ENCODE peak calls at places on chromosome 10, in seven cellular contexts. Y is aorta, I is cardiac muscle cell, S is lower lobe of right lung, N is brain microvascular endothelial cell, D is spleen, E is HepG2. G is an unnamed sample.

GRCh38 chr10:122208616-122209430 is 62.3 kb upstream of the BTBD16 start:
- DNase-seq in E (no peak), D (no peak), Y (no peak), N (no peak), I (no peak), S (no peak), G (no peak)

GRCh38 chr10:18822156-18822555 is 162.9 kb downstream of the ARL5B start:
- DNase-seq in N (peak), S (no peak), Y (no peak), D (no peak), I (peak), E (peak), G (no peak)

GRCh38 chr10:87705339-87705738 is 45.7 kb downstream of the PAPSS2 start:
- DNase-seq in E (no peak), I (peak), N (no peak), S (no peak), Y (no peak), D (no peak), G (no peak)

GRCh38 chr10:109892885-109893284 is 30.4 kb downstream of the XPNPEP1 start:
- DNase-seq in D (no peak), I (no peak), Y (no peak), N (no peak), S (no peak), E (no peak), G (no peak)

GRCh38 chr10:118957141-118957825 is 72.2 kb upstream of the NANOS1 start:
- DNase-seq in S (no peak), I (no peak), Y (no peak), D (no peak), N (no peak), E (no peak), G (no peak)

GRCh38 chr10:22723343-22723779 is 9.0 kb upstream of the PIP4K2A start:
- DNase-seq in I (no peak), S (no peak), D (no peak), E (no peak), N (no peak), Y (no peak), G (peak)

GRCh38 chr10:131514454-131514853 is 202.9 kb upstream of the TCERG1L start:
- DNase-seq in N (no peak), D (no peak), S (no peak), I (no peak), E (no peak), Y (no peak), G (no peak)

GRCh38 chr10:78255796-78256638 is 222.4 kb downstream of the RPS24 start:
- DNase-seq in D (no peak), Y (peak), E (peak), N (peak), I (peak), S (peak), G (no peak)

GRCh38 chr10:79468841-79469585 is 23.6 kb upstream of the ZCCHC24 start:
- DNase-seq in N (no peak), E (no peak), S (no peak), I (no peak), D (peak), Y (no peak), G (no peak)

GRCh38 chr10:118800920-118801319 is 46.1 kb upstream of the CACUL1 start:
- DNase-seq in N (no peak), Y (no peak), S (no peak), E (peak), I (peak), D (peak), G (peak)

GRCh38 chr10:116826803-116827202 is 22.5 kb upstream of the ENO4 start:
- DNase-seq in S (no peak), I (no peak), E (no peak), N (peak), D (no peak), Y (no peak), G (no peak)

GRCh38 chr10:30068482-30069223 is 9.3 kb upstream of the JCAD start:
- DNase-seq in D (no peak), Y (no peak), S (no peak), E (no peak), I (peak), N (no peak), G (no peak)

GRCh38 chr10:30072068-30072467 is 12.7 kb upstream of the JCAD start:
- DNase-seq in I (no peak), S (no peak), Y (no peak), D (no peak), E (no peak), N (no peak), G (no peak)

GRCh38 chr10:30073767-30074060 is 14.3 kb upstream of the JCAD start:
- DNase-seq in I (no peak), Y (no peak), D (no peak), S (no peak), E (no peak), N (no peak), G (no peak)

GRCh38 chr10:30073045-30073766 is 13.8 kb upstream of the JCAD start:
- DNase-seq in D (no peak), S (no peak), E (no peak), N (no peak), Y (no peak), I (no peak), G (no peak)

GRCh38 chr10:30070001-30070759 is 10.8 kb upstream of the JCAD start:
- DNase-seq in E (peak), S (no peak), D (no peak), I (peak), Y (no peak), N (peak), G (no peak)
- H3K27ac ChIP-seq in E (no peak), S (no peak), D (no peak), I (peak), Y (no peak), N (no peak), G (no peak)

GRCh38 chr10:51653025-51653424 is 46.4 kb downstream of the CSTF2T start:
- DNase-seq in N (no peak), D (no peak), E (no peak), Y (no peak), S (no peak), I (peak), G (no peak)
- H3K27ac ChIP-seq in N (no peak), D (no peak), E (no peak), Y (no peak), S (no peak), I (no peak), G (no peak)

GRCh38 chr10:80737209-80737608 is 199.5 kb downstream of the SH2D4B start:
- DNase-seq in E (no peak), S (no peak), D (no peak), Y (no peak), N (no peak), I (no peak), G (no peak)

GRCh38 chr10:80739963-80740715 is 202.4 kb downstream of the SH2D4B start:
- DNase-seq in I (no peak), E (no peak), D (no peak), Y (no peak), N (no peak), S (no peak), G (no peak)

GRCh38 chr10:80741278-80741677 is 203.6 kb downstream of the SH2D4B start:
- DNase-seq in I (no peak), E (no peak), D (no peak), N (no peak), S (no peak), Y (no peak), G (no peak)

DNA sequence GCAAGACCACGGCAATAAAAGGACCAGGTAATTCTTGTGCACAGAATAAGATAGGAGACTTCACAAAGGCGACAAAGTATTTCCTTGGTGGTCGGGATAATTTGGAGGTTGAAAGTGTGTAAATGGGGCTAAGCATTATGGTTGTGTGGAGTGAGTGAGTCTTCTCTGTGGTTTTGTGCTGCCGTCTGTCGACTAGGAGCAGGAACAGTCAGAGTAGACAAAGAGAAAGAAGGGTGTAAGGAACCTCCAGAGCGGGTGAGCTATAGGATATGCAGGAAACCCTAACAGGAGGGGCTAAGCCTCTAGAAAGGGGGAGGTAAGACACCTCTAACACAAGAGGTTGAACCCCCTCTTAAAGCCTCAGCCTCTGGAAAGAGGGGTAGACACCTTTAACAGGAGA is 201.6 kb downstream of the SH2D4B start:
- DNase-seq in I (no peak), E (no peak), D (no peak), N (no peak), Y (no peak), S (no peak), G (no peak)
- H3K27ac ChIP-seq in I (no peak), E (no peak), D (no peak), N (no peak), Y (no peak), S (no peak), G (no peak)

DNA sequence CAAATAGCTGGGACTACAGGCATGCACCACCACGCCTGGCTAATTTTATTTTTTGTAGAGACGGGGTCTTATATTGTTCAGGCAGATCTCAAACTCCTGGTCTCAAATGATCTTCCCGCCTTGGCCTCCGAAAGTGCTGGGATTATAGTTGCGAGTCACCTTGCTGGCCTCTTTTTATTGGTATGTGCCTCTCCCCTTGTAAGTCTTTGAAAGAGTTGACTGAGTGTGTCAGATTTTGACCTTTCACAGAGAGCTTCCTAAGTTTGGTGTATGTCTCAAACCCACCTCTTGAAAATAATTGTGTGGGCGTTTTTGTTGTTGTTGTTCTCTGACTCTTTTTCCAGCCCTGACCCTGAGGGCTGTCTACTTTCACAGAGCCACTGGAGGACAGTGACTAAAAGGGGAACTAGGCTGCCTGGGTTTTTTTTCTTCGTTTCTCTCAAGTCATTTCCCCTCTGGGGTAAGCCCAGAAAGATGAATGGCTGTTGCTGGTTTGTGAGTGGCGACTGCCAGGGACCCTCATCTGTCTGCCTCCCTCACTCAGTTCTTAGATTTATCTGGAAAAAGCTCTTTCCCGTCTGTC is 262.8 kb downstream of the ZEB1 start:
- DNase-seq in Y (no peak), E (no peak), I (no peak), D (no peak), N (no peak), S (no peak), G (no peak)
- H3K27ac ChIP-seq in Y (no peak), E (no peak), I (no peak), D (peak), N (no peak), S (peak), G (peak)

GRCh38 chr10:32961343-32961891 is 3.4 kb upstream of the ITGB1 start:
- DNase-seq in S (no peak), N (no peak), E (no peak), Y (no peak), I (no peak), D (no peak), G (no peak)
- H3K27ac ChIP-seq in S (peak), N (peak), E (no peak), Y (peak), I (peak), D (peak), G (peak)

GRCh38 chr10:132639470-132639869 is 101.9 kb downstream of the INPP5A start:
- DNase-seq in D (no peak), Y (no peak), I (no peak), E (no peak), N (no peak), S (no peak), G (no peak)

GRCh38 chr10:132636358-132636757 is 98.8 kb downstream of the INPP5A start:
- DNase-seq in D (peak), Y (peak), E (no peak), N (no peak), I (no peak), S (no peak), G (peak)

GRCh38 chr10:132637477-132638129 is 100.0 kb downstream of the INPP5A start:
- DNase-seq in E (peak), I (peak), D (peak), Y (no peak), S (no peak), N (peak), G (no peak)

GRCh38 chr10:132640326-132641125 is 102.9 kb downstream of the INPP5A start:
- DNase-seq in Y (peak), I (no peak), N (no peak), D (peak), E (no peak), S (no peak), G (peak)

GRCh38 chr10:132638130-132638515 is 100.5 kb downstream of the INPP5A start:
- DNase-seq in I (no peak), Y (peak), S (no peak), D (peak), E (no peak), N (no peak), G (peak)
- H3K27ac ChIP-seq in I (no peak), Y (no peak), S (no peak), D (no peak), E (no peak), N (no peak), G (no peak)

DNA sequence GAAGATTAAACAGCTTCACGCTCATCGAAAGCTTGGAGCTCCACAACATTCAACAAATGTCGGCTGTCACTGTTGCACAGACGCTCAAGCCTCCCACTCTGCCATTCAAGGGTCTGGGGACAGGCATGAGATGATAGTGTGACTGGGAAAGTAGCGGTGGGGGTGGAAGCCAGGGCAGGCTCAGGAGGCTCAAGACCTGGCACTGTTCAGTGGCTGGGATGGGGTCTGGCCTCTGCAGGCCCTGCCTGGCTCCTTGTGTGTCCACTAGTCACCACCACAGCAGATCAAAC is 13.5 kb upstream of the GTPBP4 start:
- DNase-seq in S (no peak), N (no peak), E (no peak), D (no peak), Y (no peak), I (no peak), G (no peak)
- H3K27ac ChIP-seq in S (peak), N (no peak), E (peak), D (no peak), Y (no peak), I (peak), G (no peak)

GRCh38 chr10:88759366-88760101 is at the start of gene LIPN:
- DNase-seq in I (no peak), Y (no peak), E (no peak), D (peak), N (no peak), S (peak), G (no peak)
- H3K27ac ChIP-seq in I (no peak), Y (no peak), E (no peak), D (peak), N (no peak), S (peak), G (no peak)